ENCODE peak calls at places on chromosomes 3 and 15, in four cellular contexts. C is uterus, L is body of pancreas, H is transverse colon. F is an unnamed sample. For H3K4me1, the result is how much of the 10 kb centered on the place peaks cover.

GRCh38 chr15:67144609-67145306 is 79.4 kb downstream of the SMAD3 start:
- DNase-seq in C (peak), L (no peak), H (no peak), F (peak)

GRCh38 chr3:65551945-65552344 is 486.8 kb downstream of the MAGI1 start:
- DNase-seq in C (no peak), H (no peak), L (no peak), F (peak)

GRCh38 chr3:55060921-55061555 is 133.2 kb upstream of the LRTM1 start:
- DNase-seq in H (no peak), L (no peak), C (no peak), F (no peak)

GRCh38 chr3:51975857-51976549 is 1.1 kb downstream of the ABHD14A start:
- DNase-seq in H (peak), L (peak), C (peak), F (peak)

GRCh38 chr3:35648347-35648746 is 9.0 kb downstream of the ARPP21 start:
- DNase-seq in C (no peak), H (no peak), L (no peak), F (no peak)

GRCh38 chr15:29568840-29569532 is 253.3 kb downstream of the TJP1 start:
- DNase-seq in L (peak), C (no peak), H (peak), F (peak)

GRCh38 chr3:132225664-132226063 is 91.5 kb upstream of the ACP3 start:
- DNase-seq in C (no peak), L (no peak), H (no peak), F (no peak)

GRCh38 chr15:101723161-101723873 is 956 bp downstream of the TARS3 start:
- DNase-seq in L (peak), H (peak), C (no peak), F (peak)

GRCh38 chr3:177300039-177300833 is 103.0 kb upstream of the TBL1XR1 start:
- DNase-seq in C (no peak), L (peak), H (peak), F (peak)

GRCh38 chr15:98878862-98879261 is 128.7 kb downstream of the PGPEP1L start:
- DNase-seq in L (no peak), C (no peak), H (no peak), F (peak)

GRCh38 chr3:177498037-177498857 is 301.0 kb upstream of the TBL1XR1 start:
- DNase-seq in C (no peak), H (no peak), L (peak), F (peak)

GRCh38 chr15:96276438-96277210 is 53.9 kb upstream of the NR2F2 start:
- DNase-seq in C (no peak), H (no peak), L (no peak), F (no peak)

GRCh38 chr3:85193565-85193964 is 234.8 kb downstream of the CADM2 start:
- DNase-seq in H (no peak), C (no peak), L (no peak), F (no peak)

GRCh38 chr15:92907880-92908279 is 7.8 kb downstream of the CHD2 start:
- DNase-seq in L (no peak), C (peak), H (no peak), F (peak)

GRCh38 chr15:49622561-49622960 is 1.7 kb downstream of the DTWD1 start:
- DNase-seq in L (peak), C (no peak), H (no peak), F (no peak)

GRCh38 chr3:8529738-8530525 is 28.3 kb downstream of the LMCD1 start:
- DNase-seq in H (no peak), C (no peak), L (no peak), F (no peak)

GRCh38 chr3:186669378-186670084 is 3.7 kb downstream of the HRG start:
- DNase-seq in H (no peak), L (no peak), C (no peak), F (peak)

GRCh38 chr3:142296507-142296906 is 71.1 kb upstream of the GK5 start:
- DNase-seq in C (no peak), H (no peak), L (no peak), F (no peak)

GRCh38 chr3:29514912-29515311 is 234.0 kb downstream of the RBMS3 start:
- DNase-seq in L (no peak), H (no peak), C (no peak), F (no peak)

GRCh38 chr15:64351265-64351664 is 4.7 kb downstream of the CSNK1G1 start:
- DNase-seq in C (no peak), L (no peak), H (no peak), F (no peak)

GRCh38 chr3:54146383-54147239 is 24.3 kb downstream of the CACNA2D3 start:
- DNase-seq in C (no peak), L (peak), H (peak), F (peak)

GRCh38 chr3:150495149-150495548 is 51.1 kb downstream of the SERP1 start:
- DNase-seq in H (no peak), C (no peak), L (no peak), F (no peak)

GRCh38 chr3:48989796-48990635 is at the start of gene P4HTM:
- DNase-seq in L (peak), H (peak), C (peak), F (peak)

GRCh38 chr3:102339671-102340070 is 95.1 kb upstream of the ZPLD1 start:
- DNase-seq in C (no peak), H (no peak), L (no peak), F (no peak)

GRCh38 chr15:43516801-43517353 is 531 bp upstream of the MAP1A start:
- DNase-seq in H (no peak), L (no peak), C (no peak), F (no peak)

GRCh38 chr3:13934315-13934714 is 54.4 kb upstream of the WNT7A start:
- DNase-seq in H (no peak), C (no peak), L (no peak), F (no peak)

GRCh38 chr3:179898024-179898423 is 138.7 kb downstream of the PEX5L start:
- DNase-seq in C (no peak), L (peak), H (no peak), F (no peak)

GRCh38 chr3:137121704-137122314 is 164.0 kb downstream of the IL20RB start:
- DNase-seq in H (peak), C (no peak), L (peak), F (peak)

GRCh38 chr3:143576568-143577270 is 271.5 kb downstream of the SLC9A9 start:
- DNase-seq in L (no peak), C (no peak), H (no peak), F (no peak)

GRCh38 chr15:100113351-100114075 is 228.3 kb downstream of the ADAMTS17 start:
- DNase-seq in C (peak), H (no peak), L (no peak), F (peak)

GRCh38 chr3:37287776-37288175 is 113.4 kb upstream of the LRRFIP2 start:
- DNase-seq in C (no peak), L (no peak), H (no peak), F (no peak)

GRCh38 chr3:22704571-22705354 is 498.4 kb upstream of the UBE2E2 start:
- DNase-seq in H (no peak), C (no peak), L (no peak), F (no peak)

GRCh38 chr3:30222436-30222835 is 384.0 kb upstream of the TGFBR2 start:
- DNase-seq in C (no peak), L (no peak), H (no peak), F (no peak)

GRCh38 chr15:51731549-51732267 is 5.7 kb downstream of the LYSMD2 start:
- DNase-seq in C (no peak), H (peak), L (peak), F (no peak)
- TF ChIP-seq POLR2A in C (no peak), H (no peak), L (no peak), F (no peak)

DNA sequence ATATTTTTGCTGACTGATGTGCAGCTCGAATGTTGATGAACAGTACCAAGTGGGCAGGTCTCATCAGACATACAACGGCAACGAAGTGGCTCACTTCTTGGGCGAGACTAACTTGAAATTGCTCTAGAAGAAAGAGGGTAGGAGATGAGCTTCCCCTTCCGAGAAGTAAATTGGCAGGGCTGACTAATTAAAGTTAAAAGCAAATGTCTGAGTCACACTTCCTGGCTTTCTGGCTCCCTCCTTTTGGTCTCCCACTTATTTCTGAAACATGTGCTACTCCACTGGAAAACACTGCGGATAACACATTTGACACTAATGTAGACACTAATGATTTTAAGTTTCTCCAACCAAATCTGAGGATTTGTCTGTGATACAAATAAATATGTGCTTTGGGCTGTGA is 228.3 kb downstream of the ABHD5 start:
- DNase-seq in C (no peak), L (no peak), H (no peak), F (no peak)
- H3K4me1 ChIP-seq in C (under half), L (under half), H (under half), F (under half)

DNA sequence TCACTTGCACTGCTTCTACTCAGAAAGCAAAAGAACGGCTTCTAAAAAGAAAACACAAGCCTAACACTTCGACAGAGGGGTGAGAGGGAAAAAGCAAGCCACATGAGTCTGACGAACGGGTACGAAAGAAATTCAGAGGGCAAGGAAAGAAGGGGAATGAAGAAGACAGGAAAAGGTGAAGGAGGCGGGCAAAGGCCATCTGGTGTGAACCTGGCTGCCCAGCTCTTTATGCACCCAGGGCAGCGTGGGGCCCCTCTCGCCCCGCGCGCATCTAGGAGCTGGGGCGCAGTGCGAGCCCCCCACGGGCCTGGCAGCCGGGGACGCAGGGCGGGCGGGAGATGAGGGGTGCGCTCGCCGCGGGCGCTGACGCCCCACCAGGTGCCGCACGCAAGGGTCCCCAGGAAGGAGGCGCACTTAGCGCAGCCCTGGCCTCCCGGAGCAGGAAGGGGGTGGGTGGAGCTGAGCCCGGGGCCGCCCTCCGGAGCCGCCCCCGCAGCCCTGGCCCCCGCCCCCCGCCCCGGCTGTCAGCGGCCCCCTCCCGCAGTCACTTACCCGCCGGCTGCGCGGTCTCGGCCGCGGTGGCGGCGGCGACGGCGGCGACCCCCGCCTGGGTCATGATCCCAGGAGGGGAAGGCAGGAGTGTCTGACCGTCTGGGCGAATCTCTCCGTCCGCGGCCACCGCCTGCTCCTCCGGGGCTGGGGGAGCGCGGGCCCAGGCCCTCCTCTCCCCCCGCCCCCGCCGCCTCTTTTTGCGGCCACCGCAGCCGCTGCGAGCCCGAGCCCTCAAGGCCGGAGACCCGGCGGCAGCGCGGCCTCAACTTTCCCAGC is at the start of gene USF3:
- DNase-seq in C (peak), L (peak), H (peak), F (peak)
- TF ChIP-seq POLR2A in C (peak), L (peak), H (peak), F (peak)

DNA sequence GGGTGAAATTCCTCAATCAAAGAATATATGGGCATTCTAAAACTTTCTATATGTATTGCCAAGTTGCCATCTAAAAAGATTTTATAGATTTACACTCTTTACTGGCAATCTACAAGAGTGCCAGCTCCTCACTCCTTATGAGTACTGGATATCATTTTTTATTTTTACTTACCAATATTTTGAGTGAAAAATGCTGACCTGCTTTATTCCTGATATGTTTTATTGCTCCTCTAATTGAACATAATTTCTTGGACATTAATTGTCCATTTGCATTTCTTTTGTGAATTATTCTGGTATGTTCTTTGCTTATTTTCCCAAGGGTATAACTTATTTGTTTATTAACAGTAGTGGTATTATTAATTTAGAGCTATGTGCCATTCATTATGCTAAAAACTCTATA is 96.8 kb downstream of the ECT2 start:
- DNase-seq in L (no peak), C (no peak), H (no peak), F (no peak)
- H3K4me1 ChIP-seq in L (under half), C (under half), H (under half), F (under half)

GRCh38 chr3:128504533-128504915 is 11.5 kb upstream of the GATA2 start:
- DNase-seq in L (no peak), C (no peak), H (no peak), F (no peak)

GRCh38 chr3:128504957-128505730 is 12.1 kb upstream of the GATA2 start:
- DNase-seq in C (no peak), H (no peak), L (no peak), F (no peak)

GRCh38 chr3:128502712-128503111 is 9.7 kb upstream of the GATA2 start:
- DNase-seq in L (no peak), H (no peak), C (no peak), F (no peak)

GRCh38 chr3:128503164-128503651 is 10.2 kb upstream of the GATA2 start:
- DNase-seq in C (no peak), H (no peak), L (no peak), F (no peak)

DNA sequence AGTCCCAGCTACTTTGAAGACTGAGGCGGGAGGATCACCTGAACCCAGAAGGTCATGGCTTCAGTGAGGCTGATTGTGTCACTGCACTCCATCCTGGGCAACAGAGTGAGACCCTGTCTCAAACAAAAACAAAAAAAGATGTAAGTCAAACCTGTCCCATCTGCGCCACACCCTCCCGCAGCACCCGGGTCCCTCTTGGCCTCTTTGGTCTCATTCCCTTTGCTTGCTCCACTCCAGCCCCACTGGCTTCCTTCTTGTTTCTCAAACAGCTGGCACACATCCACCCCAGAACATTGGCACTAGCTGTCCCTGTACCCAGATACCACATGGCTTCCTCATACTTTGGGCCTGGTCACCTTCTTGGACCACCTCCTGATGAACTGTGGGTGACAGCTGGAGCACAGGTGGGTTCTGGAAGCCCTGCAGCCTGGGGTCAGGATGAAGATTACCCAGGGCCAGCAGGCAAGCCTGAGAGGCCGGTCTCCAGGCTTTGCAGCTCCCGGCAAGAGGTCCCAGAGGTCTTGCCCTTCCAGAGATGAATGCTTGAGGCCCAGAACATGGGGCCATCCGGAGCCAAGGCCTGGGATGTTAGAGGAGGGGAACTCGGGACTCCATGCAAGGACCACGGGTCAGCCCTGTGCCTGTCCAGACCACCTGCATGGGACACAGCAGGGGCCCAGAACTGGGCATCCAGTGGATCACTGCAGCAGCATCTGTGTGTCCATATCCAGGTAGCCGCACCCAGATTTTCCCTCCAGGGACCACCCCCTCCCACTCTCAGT is 10.9 kb upstream of the GATA2 start:
- DNase-seq in H (no peak), L (no peak), C (no peak), F (no peak)
- TF ChIP-seq POLR2A in H (no peak), L (no peak), C (no peak), F (no peak)

GRCh38 chr15:91863621-91864255 is 10.2 kb downstream of the SLCO3A1 start:
- DNase-seq in H (no peak), C (no peak), L (no peak), F (no peak)

GRCh38 chr15:91865486-91865885 is 12.0 kb downstream of the SLCO3A1 start:
- DNase-seq in L (no peak), H (no peak), C (no peak), F (no peak)

GRCh38 chr15:91864669-91865068 is 11.2 kb downstream of the SLCO3A1 start:
- DNase-seq in C (no peak), L (no peak), H (no peak), F (no peak)

GRCh38 chr15:91861223-91861622 is 7.7 kb downstream of the SLCO3A1 start:
- DNase-seq in C (no peak), H (no peak), L (no peak), F (no peak)

GRCh38 chr15:91862891-91863520 is 9.5 kb downstream of the SLCO3A1 start:
- DNase-seq in H (no peak), L (no peak), C (no peak), F (no peak)
- H3K4me1 ChIP-seq in H (under half), L (under half), C (under half), F (half or more)

GRCh38 chr3:5016218-5017161 is 37.3 kb downstream of the BHLHE40 start:
- DNase-seq in L (peak), H (peak), C (no peak), F (no peak)
- TF ChIP-seq POLR2A in L (no peak), H (no peak), C (no peak), F (no peak)

GRCh38 chr3:11629716-11630115 is 14.0 kb downstream of the VGLL4 start:
- DNase-seq in H (no peak), L (no peak), C (no peak), F (no peak)

GRCh38 chr3:11625376-11626083 is 18.2 kb downstream of the VGLL4 start:
- DNase-seq in H (no peak), L (no peak), C (no peak), F (no peak)

GRCh38 chr3:11624704-11625375 is 18.9 kb downstream of the VGLL4 start:
- DNase-seq in L (no peak), C (no peak), H (no peak), F (no peak)

GRCh38 chr3:11626084-11626463 is 17.6 kb downstream of the VGLL4 start:
- DNase-seq in C (no peak), H (no peak), L (no peak), F (no peak)

GRCh38 chr3:11627612-11628011 is 16.1 kb downstream of the VGLL4 start:
- DNase-seq in L (no peak), C (no peak), H (no peak), F (no peak)
- H3K4me1 ChIP-seq in L (under half), C (under half), H (half or more), F (under half)

GRCh38 chr15:52020253-52021085 is 1.4 kb downstream of the MAPK6 start:
- DNase-seq in H (no peak), L (no peak), C (no peak), F (no peak)

GRCh38 chr15:52019394-52020252 is 604 bp downstream of the MAPK6 start:
- DNase-seq in H (peak), L (peak), C (peak), F (peak)

GRCh38 chr15:52021128-52021671 is 2.2 kb downstream of the MAPK6 start:
- DNase-seq in C (no peak), H (peak), L (peak), F (peak)

GRCh38 chr15:52018244-52018643 is 775 bp upstream of the MAPK6 start:
- DNase-seq in H (no peak), C (no peak), L (no peak), F (no peak)

DNA sequence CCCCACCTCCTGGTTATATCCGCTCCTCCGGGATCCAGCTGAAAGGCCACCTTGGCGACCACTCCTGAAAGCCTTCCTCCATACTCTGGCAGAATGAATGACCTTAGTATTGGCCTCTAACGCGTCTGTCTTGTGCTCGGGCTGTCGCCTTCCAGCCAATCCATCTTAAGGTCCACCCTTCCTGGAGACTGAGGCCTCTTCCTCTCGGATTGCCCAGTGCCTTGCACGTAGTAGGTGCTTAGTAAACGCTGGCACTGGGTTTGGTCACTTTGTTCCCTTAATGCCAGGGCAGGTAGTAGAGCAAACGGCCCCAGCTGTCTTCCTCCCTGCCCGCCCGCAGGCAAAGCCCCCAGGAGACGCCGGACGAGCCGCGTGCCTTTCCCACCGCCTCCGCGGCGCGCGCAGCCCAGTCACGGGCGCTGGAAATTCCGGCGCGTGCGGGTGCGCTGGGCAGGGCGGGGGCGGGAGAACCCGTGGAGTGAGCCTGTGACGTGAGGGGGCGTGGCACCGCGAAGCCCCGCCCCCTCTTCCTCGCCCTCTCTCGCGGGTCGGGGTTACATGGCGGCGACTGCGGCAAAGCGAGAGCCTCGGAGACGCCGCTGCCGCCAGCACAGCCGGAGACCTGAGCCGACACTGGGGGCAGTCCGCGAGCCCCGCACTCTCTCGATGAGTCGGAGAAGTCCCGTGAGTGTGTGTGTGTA is at the start of gene MAPK6:
- DNase-seq in L (peak), H (peak), C (peak), F (peak)
- TF ChIP-seq POLR2A in L (peak), H (peak), C (peak), F (peak)

F was measured in thyroid gland.